ENCODE peak calls at places on chromosomes 2 and 18, in nine cellular contexts. G is ureter; W is NCI-H446 treated with DMSO at 0.1 percent for 48 hours; U is H4; Y is hepatocyte; B is activated T-cell treated with anti-CD3 and anti-CD28 coated beads, Interleukin-2, amount 50 U/mL, for 4 hours; Z is AG20443; R is effector memory CD8-positive, alpha-beta T cell; H is progenitor cell of endocrine pancreas. C is an unnamed sample.

GRCh38 chr18:41391616-41392610 is 563.1 kb upstream of the PIK3C3 start:
- DNase-seq in G (no peak), W (peak), U (peak), Y (peak), B (no peak), Z (peak), R (no peak), H (peak), C (no peak)

GRCh38 chr2:98944786-98945185 is 8.8 kb upstream of the CRACDL start:
- DNase-seq in G (no peak), W (no peak), U (peak), Y (no peak), B (no peak), Z (peak), R (no peak), H (no peak), C (no peak)

GRCh38 chr18:12657849-12658829 is at the start of gene SPIRE1:
- DNase-seq in G (peak), W (peak), U (peak), Y (peak), B (peak), Z (peak), R (peak), H (peak), C (peak)

GRCh38 chr2:115946891-115947290 is 1504.5 kb downstream of the DPP10 start:
- DNase-seq in G (no peak), W (no peak), U (no peak), Y (no peak), B (no peak), Z (no peak), R (no peak), H (no peak), C (no peak)

GRCh38 chr2:172640389-172640788 is 84.5 kb downstream of the PDK1 start:
- DNase-seq in G (no peak), W (no peak), U (peak), Y (no peak), B (no peak), Z (no peak), R (no peak), H (no peak), C (peak)

GRCh38 chr18:33802955-33803354 is 224.9 kb downstream of the ASXL3 start:
- DNase-seq in G (peak), W (no peak), U (no peak), Y (peak), B (no peak), Z (no peak), R (no peak), H (peak), C (no peak)

GRCh38 chr2:27290571-27290970 is 8.3 kb downstream of the TRIM54 start:
- DNase-seq in G (no peak), W (no peak), U (no peak), Y (no peak), B (no peak), Z (no peak), R (no peak), H (no peak), C (no peak)

GRCh38 chr2:180416553-180417113 is 409.5 kb upstream of the CWC22 start:
- DNase-seq in G (no peak), W (no peak), U (no peak), Y (no peak), B (no peak), Z (no peak), R (no peak), H (no peak), C (no peak)

GRCh38 chr2:159640176-159640575 is 23.8 kb upstream of the BAZ2B start:
- DNase-seq in G (no peak), W (no peak), U (no peak), Y (no peak), B (no peak), Z (no peak), R (no peak), H (no peak), C (no peak)

GRCh38 chr2:215435261-215435808 is 533 bp downstream of the FN1 start:
- DNase-seq in G (peak), W (no peak), U (peak), Y (peak), B (no peak), Z (no peak), R (no peak), H (no peak), C (peak)

GRCh38 chr2:8684885-8685696 is 3.2 kb downstream of the ID2 start:
- DNase-seq in G (peak), W (peak), U (no peak), Y (peak), B (peak), Z (peak), R (peak), H (peak), C (peak)

GRCh38 chr2:118047273-118047898 is 33.5 kb upstream of the CCDC93 start:
- DNase-seq in G (no peak), W (peak), U (peak), Y (peak), B (no peak), Z (peak), R (no peak), H (no peak), C (peak)

C was measured in dermis blood vessel endothelial cell.